ENCODE peak calls at places on chromosomes 4 and X, in nine cellular contexts. M, U, P, F, Q, B, H, E and G are unnamed samples.

GRCh38 chr4:78616046-78616498 is 64.5 kb downstream of the ANXA3 start:
- DNase-seq in U (no peak), M (no peak), Q (no peak), H (peak), B (no peak), F (no peak), P (no peak), E (peak), G (no peak)

GRCh38 chrX:40154229-40154852 is 56.6 kb upstream of the BCOR start:
- DNase-seq in Q (peak), U (no peak), M (no peak), H (peak), F (no peak), E (no peak), P (no peak), B (peak), G (no peak)

GRCh38 chrX:41164469-41164868 is 79.2 kb downstream of the USP9X start:
- DNase-seq in E (no peak), P (no peak), H (no peak), U (no peak), F (no peak), B (no peak), M (no peak), Q (no peak), G (no peak)

GRCh38 chr4:921830-922331 is 10.2 kb downstream of the GAK start:
- DNase-seq in M (no peak), E (no peak), B (no peak), Q (no peak), H (no peak), U (no peak), P (no peak), F (no peak), G (no peak)

GRCh38 chrX:9628779-9629493 is 136.7 kb downstream of the GPR143 start:
- DNase-seq in U (no peak), M (no peak), Q (no peak), F (no peak), E (no peak), B (peak), P (no peak), H (no peak), G (no peak)

GRCh38 chr4:88613417-88613875 is 21.2 kb downstream of the HERC3 start:
- DNase-seq in B (no peak), U (no peak), M (no peak), H (peak), F (no peak), P (no peak), E (no peak), Q (peak), G (no peak)

GRCh38 chr4:144518181-144518895 is 127.6 kb upstream of the HHIP start:
- DNase-seq in P (no peak), U (no peak), E (peak), B (no peak), Q (no peak), H (peak), M (peak), F (no peak), G (no peak)

GRCh38 chr4:173135241-173135847 is 33.3 kb upstream of the GALNT7 start:
- DNase-seq in M (no peak), P (no peak), F (peak), B (no peak), E (peak), Q (no peak), H (peak), U (no peak), G (peak)

GRCh38 chrX:39873111-39873510 is 224.6 kb downstream of the BCOR start:
- DNase-seq in U (no peak), H (no peak), Q (no peak), F (peak), M (no peak), B (no peak), E (no peak), P (no peak), G (no peak)

GRCh38 chr4:24858550-24858949 is 54.3 kb downstream of the CCDC149 start:
- DNase-seq in E (no peak), P (no peak), B (no peak), H (no peak), M (no peak), U (no peak), F (no peak), Q (no peak), G (no peak)

GRCh38 chr4:185238261-185238681 is 28.9 kb downstream of the SNX25 start:
- DNase-seq in M (no peak), P (no peak), Q (no peak), B (no peak), F (no peak), H (peak), U (no peak), E (peak), G (peak)

GRCh38 chr4:84324850-84325249 is 174.2 kb downstream of the NKX6-1 start:
- DNase-seq in H (no peak), P (no peak), M (no peak), Q (no peak), F (no peak), B (no peak), U (peak), E (peak), G (no peak)

GRCh38 chr4:79651516-79651915 is 243.5 kb upstream of the GK2 start:
- DNase-seq in Q (no peak), F (no peak), U (no peak), H (peak), E (peak), P (no peak), B (no peak), M (no peak), G (no peak)

GRCh38 chr4:89661490-89661889 is 175.5 kb downstream of the SNCA start:
- DNase-seq in B (no peak), U (no peak), E (peak), H (peak), Q (no peak), M (no peak), P (no peak), F (peak), G (peak)

GRCh38 chr4:1330761-1331590 is 16.0 kb upstream of the UVSSA start:
- DNase-seq in B (peak), F (no peak), E (no peak), P (no peak), M (no peak), Q (peak), U (peak), H (no peak), G (no peak)

GRCh38 chrX:2468406-2469195 is 32.2 kb downstream of the DHRSX start:
- DNase-seq in E (no peak), H (no peak), B (peak), U (no peak), P (no peak), Q (no peak), F (no peak), M (no peak), G (no peak)

GRCh38 chr4:3613980-3614730 is 81.9 kb upstream of the LRPAP1 start:
- DNase-seq in E (no peak), U (no peak), Q (no peak), H (no peak), B (no peak), F (no peak), M (no peak), P (no peak), G (no peak)

GRCh38 chr4:102599887-102600286 is 98.7 kb downstream of the NFKB1 start:
- DNase-seq in E (no peak), P (no peak), F (peak), H (no peak), M (no peak), B (no peak), U (no peak), Q (no peak), G (no peak)

GRCh38 chr4:84482564-84483563 is 16.2 kb downstream of the NKX6-1 start:
- DNase-seq in Q (no peak), E (no peak), P (no peak), F (peak), B (peak), H (peak), M (no peak), U (peak), G (no peak)

GRCh38 chrX:110087485-110088356 is 84.8 kb downstream of the TMEM164 start:
- DNase-seq in Q (no peak), F (peak), P (peak), U (peak), M (no peak), E (peak), H (peak), B (no peak), G (peak)

GRCh38 chr4:96150501-96150900 is 310.6 kb downstream of the PDHA2 start:
- DNase-seq in F (no peak), P (no peak), B (no peak), U (no peak), Q (no peak), H (peak), E (no peak), M (no peak), G (no peak)

GRCh38 chr4:7419961-7420660 is 14.6 kb downstream of the PSAPL1 start:
- DNase-seq in B (no peak), M (no peak), P (peak), E (no peak), Q (no peak), U (no peak), H (no peak), F (no peak), G (no peak)

GRCh38 chr4:30789219-30789671 is 69.1 kb downstream of the PCDH7 start:
- DNase-seq in M (no peak), F (no peak), B (no peak), H (no peak), E (no peak), U (no peak), Q (no peak), P (no peak), G (no peak)

GRCh38 chrX:119004920-119005524 is 30.6 kb downstream of the LONRF3 start:
- DNase-seq in U (peak), F (peak), P (peak), Q (peak), B (peak), H (peak), M (peak), E (peak), G (no peak)

GRCh38 chrX:42973321-42973720 is 195.4 kb upstream of the PPP1R2C start:
- DNase-seq in Q (no peak), E (no peak), F (no peak), U (no peak), B (no peak), M (no peak), P (no peak), H (no peak), G (no peak)

GRCh38 chr4:4542824-4543485 is 1.1 kb upstream of the STX18 start:
- DNase-seq in Q (no peak), H (no peak), E (no peak), F (peak), P (no peak), M (no peak), U (no peak), B (no peak), G (no peak)

GRCh38 chr4:123830920-123831319 is 434.3 kb downstream of the SPRY1 start:
- DNase-seq in H (no peak), B (no peak), F (no peak), M (no peak), P (no peak), E (no peak), U (no peak), Q (no peak), G (no peak)

GRCh38 chrX:40100537-40101429 is 3.0 kb upstream of the BCOR start:
- DNase-seq in E (no peak), P (no peak), M (no peak), B (no peak), H (no peak), U (no peak), F (no peak), Q (no peak), G (no peak)

GRCh38 chr4:110865611-110866254 is 242.9 kb upstream of the PITX2 start:
- DNase-seq in H (peak), F (no peak), E (peak), P (no peak), Q (no peak), U (no peak), M (no peak), B (no peak), G (peak)

GRCh38 chr4:99301376-99302164 is 10.8 kb upstream of the ADH1A start:
- DNase-seq in Q (no peak), E (peak), B (no peak), P (no peak), H (peak), U (no peak), M (no peak), F (no peak), G (peak)

GRCh38 chrX:101550825-101551767 is 749 bp downstream of the ARMCX1 start:
- DNase-seq in H (peak), Q (no peak), B (no peak), U (peak), F (peak), M (peak), E (peak), P (peak), G (peak)

GRCh38 chr4:162274354-162274753 is 110.6 kb upstream of the FSTL5 start:
- DNase-seq in H (no peak), Q (no peak), B (no peak), E (no peak), F (peak), M (no peak), U (no peak), P (peak), G (no peak)

GRCh38 chr4:124555959-124556358 is 156.6 kb downstream of the ANKRD50 start:
- DNase-seq in F (no peak), B (no peak), M (no peak), U (no peak), Q (no peak), E (no peak), P (no peak), H (no peak), G (no peak)

GRCh38 chr4:177562859-177563258 is 120.6 kb upstream of the AGA start:
- DNase-seq in H (no peak), P (no peak), M (no peak), U (no peak), E (no peak), Q (no peak), F (peak), B (no peak), G (no peak)

GRCh38 chr4:27005512-27006246 is 145.0 kb downstream of the STIM2 start:
- DNase-seq in H (peak), B (no peak), M (no peak), E (peak), F (peak), Q (no peak), U (no peak), P (no peak), G (no peak)

GRCh38 chr4:77538144-77538543 is 67.5 kb upstream of the CXCL13 start:
- DNase-seq in E (peak), H (peak), B (no peak), P (no peak), F (peak), M (no peak), Q (no peak), U (no peak), G (peak)

GRCh38 chr4:2183394-2183793 is 58.5 kb downstream of the HAUS3 start:
- DNase-seq in Q (no peak), E (peak), B (no peak), F (no peak), M (no peak), P (no peak), U (no peak), H (peak), G (no peak)

GRCh38 chr4:37771771-37772170 is 54.7 kb upstream of the PGM2 start:
- DNase-seq in P (no peak), U (no peak), H (no peak), E (no peak), B (no peak), M (no peak), F (no peak), Q (no peak), G (no peak)

GRCh38 chrX:1336331-1337143 is at the start of gene IL3RA:
- DNase-seq in P (peak), H (peak), F (no peak), E (no peak), M (no peak), U (no peak), Q (no peak), B (no peak), G (no peak)

GRCh38 chr4:40205259-40206198 is 8.7 kb downstream of the RHOH start:
- DNase-seq in P (no peak), M (no peak), H (no peak), B (no peak), F (no peak), U (no peak), E (no peak), Q (peak), G (no peak)
- H3K4me3 ChIP-seq in P (no peak), M (no peak), H (no peak), B (no peak), F (no peak), U (no peak), E (no peak), Q (peak), G (no peak)

DNA sequence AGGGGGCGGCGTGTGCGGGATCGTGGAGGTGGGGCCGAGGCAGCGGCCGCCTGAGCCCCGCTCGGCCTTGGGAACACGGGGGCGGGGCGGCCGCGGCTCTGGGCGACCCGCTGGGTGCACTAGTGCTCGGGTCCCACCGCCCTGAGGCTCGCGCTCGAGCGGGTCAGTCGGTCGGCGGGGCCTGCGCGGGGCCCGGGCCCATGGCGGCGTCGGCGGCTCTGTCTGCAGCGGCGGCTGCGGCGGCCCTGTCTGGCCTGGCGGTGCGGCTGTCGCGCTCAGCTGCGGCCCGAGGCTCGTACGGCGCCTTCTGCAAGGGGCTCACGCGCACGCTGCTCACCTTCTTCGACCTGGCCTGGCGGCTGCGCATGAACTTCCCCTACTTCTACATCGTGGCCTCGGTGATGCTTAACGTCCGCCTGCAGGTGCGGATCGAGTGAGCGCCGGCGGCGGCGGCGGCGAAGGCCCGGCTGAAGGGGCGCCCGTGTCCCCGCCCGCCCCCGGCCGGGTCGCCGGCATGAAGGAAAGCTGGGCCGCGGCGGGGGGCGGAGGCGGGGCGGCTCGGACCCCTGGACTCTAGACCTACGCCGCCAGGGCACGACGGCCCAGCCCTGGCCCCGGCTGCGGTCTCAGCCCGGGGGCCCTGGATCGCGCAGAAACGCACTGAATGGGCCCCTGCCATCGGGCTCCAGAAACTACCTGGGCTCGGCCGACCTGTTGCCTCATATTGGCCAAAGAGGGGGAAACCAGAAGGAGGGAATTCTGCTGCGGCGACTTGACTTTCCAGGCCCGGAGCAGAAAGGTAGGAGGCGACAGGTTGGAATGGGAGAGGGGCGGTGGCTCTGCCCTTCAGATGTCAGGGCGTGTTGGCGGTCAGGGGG is at the start of gene SMIM10L2A:
- DNase-seq in F (no peak), Q (peak), M (no peak), P (no peak), B (no peak), U (no peak), H (no peak), E (no peak), G (no peak)
- H3K4me3 ChIP-seq in F (peak), Q (no peak), M (peak), P (peak), B (peak), U (peak), H (peak), E (peak), G (peak)

GRCh38 chrX:123085311-123085940 is 98.7 kb upstream of the GRIA3 start:
- DNase-seq in M (no peak), H (no peak), Q (no peak), E (peak), B (no peak), U (no peak), F (no peak), P (no peak), G (no peak)

GRCh38 chrX:123088331-123088730 is 95.7 kb upstream of the GRIA3 start:
- DNase-seq in Q (no peak), M (no peak), E (peak), H (no peak), B (no peak), P (no peak), F (peak), U (no peak), G (no peak)

GRCh38 chrX:123086768-123087167 is 97.3 kb upstream of the GRIA3 start:
- DNase-seq in U (no peak), Q (no peak), E (no peak), F (no peak), M (no peak), P (no peak), H (no peak), B (no peak), G (no peak)

GRCh38 chrX:123087326-123087725 is 96.8 kb upstream of the GRIA3 start:
- DNase-seq in M (no peak), U (no peak), E (peak), Q (no peak), P (no peak), H (peak), B (no peak), F (peak), G (peak)

DNA sequence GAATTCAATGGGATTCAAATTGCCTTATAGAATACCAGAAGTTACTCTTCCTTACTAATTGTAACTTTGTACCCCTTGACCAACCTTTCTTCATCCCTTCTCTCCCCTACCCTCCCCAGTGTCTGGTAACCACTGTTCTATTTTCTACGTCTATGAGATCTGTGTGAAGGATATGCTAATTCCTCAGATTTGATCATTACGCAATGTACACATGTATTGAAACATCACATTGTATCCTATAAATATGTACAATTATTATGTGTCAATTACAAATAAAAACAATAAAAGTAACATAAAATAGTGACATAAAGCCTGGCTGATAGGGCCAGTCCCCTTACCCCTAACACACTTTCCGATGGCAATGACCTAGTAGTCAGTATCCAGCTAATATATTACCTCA is 95.1 kb upstream of the GRIA3 start:
- DNase-seq in H (no peak), B (no peak), M (no peak), E (no peak), F (no peak), U (no peak), P (no peak), Q (no peak), G (no peak)
- H3K4me3 ChIP-seq in H (no peak), B (no peak), M (no peak), E (no peak), F (no peak), U (no peak), P (no peak), Q (no peak), G (no peak)

DNA sequence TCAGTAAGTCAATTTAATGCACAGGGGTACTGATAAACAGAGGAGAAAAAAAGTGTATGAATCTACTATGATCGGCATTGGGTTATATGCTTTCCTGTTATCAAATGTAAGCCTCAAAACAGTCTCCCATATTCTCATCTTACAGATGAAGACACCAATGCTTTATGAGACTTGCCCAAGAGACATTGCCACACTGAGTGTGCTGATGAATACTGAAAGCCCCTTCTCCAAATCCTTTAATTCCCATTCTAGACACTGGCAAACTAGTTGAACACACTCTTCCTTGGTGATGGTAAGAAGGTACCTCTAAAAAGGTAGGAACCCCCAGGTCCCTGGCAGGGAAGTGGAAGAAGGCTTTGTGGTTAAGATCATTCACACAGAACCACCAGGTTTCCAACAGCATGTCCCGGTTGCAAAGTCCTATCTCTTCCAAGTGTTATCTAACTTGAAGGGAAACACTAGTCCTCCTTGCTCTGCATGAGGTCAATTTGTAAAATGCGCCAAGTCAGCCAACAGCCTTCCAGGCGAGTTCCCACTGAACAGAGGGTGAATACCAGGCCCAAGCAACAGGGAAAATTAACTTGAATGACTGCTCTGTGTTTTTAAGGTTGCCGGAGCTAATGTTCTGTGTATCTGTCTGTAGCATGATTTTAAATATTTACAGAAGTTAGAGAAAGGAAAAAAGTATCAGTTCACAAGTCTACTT is 5.1 kb downstream of the SETD7 start:
- DNase-seq in B (no peak), Q (no peak), M (no peak), E (peak), P (peak), F (no peak), U (no peak), H (peak), G (no peak)
- H3K4me3 ChIP-seq in B (no peak), Q (no peak), M (no peak), E (no peak), P (no peak), F (no peak), U (peak), H (no peak), G (no peak)